ENCODE peak calls at places on chromosomes 13 and 19, in seven cellular contexts. L is uterus, X is cardiac muscle cell, A is GM23338, U is fibroblast of lung, E is ascending aorta, K is SK-N-MC. G is an unnamed sample.

GRCh38 chr19:2589441-2589840 is 113.1 kb downstream of the GNG7 start:
- DNase-seq in L (no peak), X (no peak), A (peak), U (no peak), E (no peak), K (no peak), G (no peak)

GRCh38 chr13:20711301-20712044 is 8.0 kb downstream of the IL17D start:
- DNase-seq in L (no peak), X (no peak), A (peak), U (no peak), E (no peak), K (no peak), G (no peak)

GRCh38 chr19:10553943-10554381 is 10.3 kb downstream of the ATG4D start:
- DNase-seq in L (no peak), X (no peak), A (no peak), U (no peak), E (no peak), K (no peak), G (no peak)

GRCh38 chr13:34750078-34750703 is 191.9 kb upstream of the NBEA start:
- DNase-seq in L (peak), X (peak), A (peak), U (peak), E (no peak), K (no peak), G (no peak)

GRCh38 chr13:30576528-30576927 is 41.2 kb upstream of the USPL1 start:
- DNase-seq in L (no peak), X (peak), A (no peak), U (peak), E (no peak), K (no peak), G (no peak)

GRCh38 chr13:42279080-42279479 is 7.1 kb downstream of the AKAP11 start:
- DNase-seq in L (no peak), X (no peak), A (no peak), U (peak), E (no peak), K (no peak), G (no peak)

GRCh38 chr13:46022476-46022875 is 30.1 kb downstream of the ZC3H13 start:
- DNase-seq in L (no peak), X (no peak), A (no peak), U (peak), E (no peak), K (no peak), G (no peak)

GRCh38 chr19:45798995-45799517 is 6.4 kb upstream of the DMWD start:
- DNase-seq in L (peak), X (peak), A (peak), U (peak), E (no peak), K (peak), G (peak)

GRCh38 chr19:39254539-39255345 is 6.1 kb upstream of the IFNL4 start:
- DNase-seq in L (no peak), X (no peak), A (no peak), U (no peak), E (no peak), K (no peak), G (no peak)

GRCh38 chr13:27482996-27483395 is 32.6 kb upstream of the MTIF3 start:
- DNase-seq in L (no peak), X (no peak), A (no peak), U (no peak), E (no peak), K (no peak), G (peak)

GRCh38 chr19:51719251-51719901 is 4.4 kb downstream of the HAS1 start:
- DNase-seq in L (no peak), X (peak), A (peak), U (no peak), E (no peak), K (no peak), G (no peak)

GRCh38 chr19:2477141-2477710 is 1.3 kb downstream of the GADD45B start:
- DNase-seq in L (peak), X (peak), A (no peak), U (peak), E (no peak), K (no peak), G (no peak)

GRCh38 chr19:53332484-53332883 is 1.1 kb upstream of the ZNF845 start:
- DNase-seq in L (no peak), X (no peak), A (peak), U (no peak), E (no peak), K (no peak), G (no peak)

GRCh38 chr13:44368062-44368591 is 5.5 kb upstream of the SERP2 start:
- DNase-seq in L (no peak), X (no peak), A (no peak), U (peak), E (no peak), K (no peak), G (no peak)

GRCh38 chr13:114087430-114087829 is 45.0 kb downstream of the RASA3 start:
- DNase-seq in L (no peak), X (no peak), A (no peak), U (no peak), E (no peak), K (no peak), G (peak)

GRCh38 chr13:95222733-95223018 is 78.6 kb downstream of the ABCC4 start:
- DNase-seq in L (no peak), X (no peak), A (no peak), U (no peak), E (no peak), K (no peak), G (no peak)

GRCh38 chr19:37905936-37906867 is at the start of gene WDR87:
- DNase-seq in L (peak), X (no peak), A (peak), U (peak), E (no peak), K (no peak), G (peak)

GRCh38 chr13:91280806-91281205 is 66.7 kb upstream of the MIR17HG start:
- DNase-seq in L (no peak), X (no peak), A (no peak), U (no peak), E (no peak), K (no peak), G (no peak)

GRCh38 chr19:17328517-17329060 is 6.1 kb downstream of the ANO8 start:
- DNase-seq in L (no peak), X (no peak), A (peak), U (no peak), E (no peak), K (no peak), G (no peak)

GRCh38 chr19:54104998-54105715 is 2.5 kb downstream of the NDUFA3 start:
- DNase-seq in L (no peak), X (no peak), A (no peak), U (no peak), E (no peak), K (no peak), G (no peak)

GRCh38 chr19:33797821-33798633 is 1.4 kb downstream of the KCTD15 start:
- DNase-seq in L (peak), X (peak), A (peak), U (peak), E (no peak), K (no peak), G (peak)

GRCh38 chr19:31348416-31349159 is 648 bp downstream of the TSHZ3 start:
- DNase-seq in L (peak), X (peak), A (peak), U (peak), E (no peak), K (no peak), G (peak)

GRCh38 chr19:5971714-5972354 is 6.1 kb downstream of the RANBP3 start:
- DNase-seq in L (no peak), X (no peak), A (no peak), U (no peak), E (no peak), K (no peak), G (no peak)

GRCh38 chr19:40604647-40605200 is 3.6 kb downstream of the LTBP4 start:
- DNase-seq in L (peak), X (no peak), A (no peak), U (no peak), E (no peak), K (no peak), G (no peak)

GRCh38 chr19:51702103-51702753 is 9.1 kb downstream of the SPACA6 start:
- DNase-seq in L (peak), X (peak), A (peak), U (peak), E (no peak), K (no peak), G (no peak)

GRCh38 chr19:19342086-19343015 is 21.7 kb downstream of the MAU2 start:
- DNase-seq in L (peak), X (peak), A (peak), U (peak), E (no peak), K (no peak), G (peak)

GRCh38 chr19:19345232-19345631 is 24.6 kb downstream of the MAU2 start:
- DNase-seq in L (no peak), X (no peak), A (no peak), U (no peak), E (no peak), K (no peak), G (no peak)

GRCh38 chr19:19343762-19344161 is 23.1 kb downstream of the MAU2 start:
- DNase-seq in L (no peak), X (no peak), A (no peak), U (no peak), E (no peak), K (no peak), G (no peak)

GRCh38 chr19:19341026-19341425 is 20.4 kb downstream of the MAU2 start:
- DNase-seq in L (no peak), X (no peak), A (no peak), U (no peak), E (no peak), K (no peak), G (no peak)

GRCh38 chr19:19343016-19343362 is 22.4 kb downstream of the MAU2 start:
- DNase-seq in L (no peak), X (no peak), A (no peak), U (no peak), E (no peak), K (no peak), G (no peak)
- H3K27ac ChIP-seq in L (no peak), X (no peak), A (no peak), U (no peak), E (no peak), K (no peak), G (no peak)

DNA sequence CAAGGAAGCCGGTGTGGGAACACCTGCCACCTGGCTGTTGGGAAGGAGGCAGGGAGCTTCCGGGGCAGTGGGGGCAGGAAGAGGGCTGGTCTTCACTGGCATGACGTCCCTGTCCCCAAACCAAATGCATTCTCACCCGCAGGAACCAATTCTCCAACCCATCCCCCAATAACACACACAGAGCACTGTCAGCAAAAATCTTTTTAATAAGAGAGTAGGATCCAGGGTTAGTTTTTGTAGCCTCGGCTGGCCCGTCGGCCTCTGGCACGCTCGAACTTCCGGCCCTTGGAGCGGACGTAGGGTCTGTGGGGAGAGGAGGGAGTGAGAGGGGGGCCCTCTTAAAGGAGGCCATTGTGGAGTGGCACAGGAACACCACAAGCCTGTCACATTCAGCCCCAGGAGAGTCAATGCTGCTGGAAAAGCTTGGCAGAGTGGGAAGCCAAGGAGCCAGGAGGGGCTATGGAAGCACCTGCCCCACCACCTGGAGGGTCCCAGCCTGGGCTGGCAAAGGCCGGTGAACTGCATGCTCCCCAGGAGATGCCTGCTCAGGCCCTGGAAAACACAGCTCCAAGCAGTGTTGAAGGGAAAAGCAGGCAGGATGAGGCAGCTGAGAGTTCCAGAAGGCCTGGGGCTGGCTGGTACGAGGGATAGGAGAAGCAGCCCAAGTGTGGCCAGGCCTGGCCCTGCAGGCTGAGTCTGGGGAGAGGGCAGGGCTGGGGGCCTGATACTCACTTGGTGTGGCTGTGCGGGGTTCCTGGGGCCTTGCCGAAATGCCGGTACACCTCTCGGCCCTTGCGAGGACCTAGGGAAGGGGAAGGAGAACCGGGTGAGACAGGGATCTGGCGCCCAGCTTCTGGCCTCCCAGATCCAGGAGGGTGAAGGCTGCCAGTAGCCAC is 517 bp upstream of the FAM83E start:
- DNase-seq in L (no peak), X (no peak), A (peak), U (no peak), E (no peak), K (no peak), G (no peak)
- H3K4me3 ChIP-seq in L (no peak), X (no peak), A (peak), U (no peak), E (no peak), K (no peak), G (no peak)

GRCh38 chr19:44585371-44586141 is 27.8 kb upstream of the IGSF23 start:
- DNase-seq in L (no peak), X (no peak), A (no peak), U (peak), E (no peak), K (no peak), G (no peak)
- H3K27ac ChIP-seq in L (no peak), X (no peak), A (no peak), U (no peak), E (no peak), K (no peak), G (no peak)

GRCh38 chr19:4878491-4878968 is 11.1 kb upstream of the PLIN3 start:
- DNase-seq in L (no peak), X (no peak), A (peak), U (no peak), E (no peak), K (no peak), G (no peak)

GRCh38 chr19:4879041-4879440 is 11.6 kb upstream of the PLIN3 start:
- DNase-seq in L (no peak), X (no peak), A (no peak), U (no peak), E (no peak), K (no peak), G (no peak)

GRCh38 chr19:4873930-4874329 is 6.5 kb upstream of the PLIN3 start:
- DNase-seq in L (no peak), X (no peak), A (no peak), U (no peak), E (no peak), K (no peak), G (no peak)

GRCh38 chr19:4877753-4878490 is 10.5 kb upstream of the PLIN3 start:
- DNase-seq in L (no peak), X (no peak), A (peak), U (no peak), E (no peak), K (no peak), G (no peak)
- H3K4me3 ChIP-seq in L (no peak), X (no peak), A (no peak), U (no peak), E (peak), K (no peak), G (no peak)

GRCh38 chr19:35994868-35995654 is at the start of gene SDHAF1:
- DNase-seq in L (peak), X (peak), A (peak), U (peak), E (peak), K (peak), G (peak)
- H3K27ac ChIP-seq in L (peak), X (peak), A (no peak), U (peak), E (peak), K (no peak), G (peak)

G was measured in WERI-Rb-1.